ENCODE peak calls at places on chromosomes 1 and 21, in eight cellular contexts. G is stimulated activated CD8-positive, alpha-beta memory T cell treated with anti-CD3 and anti-CD28 coated beads, Interleukin-7, amount 100 ng/mL, for 48 hours; R is iris pigment epithelial cell; E is NCI-H510A; Y is activated T-cell treated with anti-CD3 and anti-CD28 coated beads, Interleukin-2, amount 50 U/mL, for 24 hours; V is CD4-positive, alpha-beta T cell; M is activated CD4-positive, alpha-beta T cell treated with anti-CD3 and anti-CD28 coated beads, Interleukin-2, amount 10 ng/mL, durations not matched to agents 7 days and 5 days; F is stimulated activated CD4-positive, alpha-beta T cell treated with anti-CD3 and anti-CD28 coated beads, Interleukin-2, amount 100 ng/mL, for 24 hours. B is an unnamed sample.

GRCh38 chr1:178960781-178961180 is 64.9 kb upstream of the FAM20B start:
- DNase-seq in G (no peak), R (no peak), E (no peak), Y (no peak), V (no peak), M (no peak), F (no peak), B (no peak)

GRCh38 chr21:37811711-37812110 is 104.5 kb downstream of the KCNJ6 start:
- DNase-seq in G (no peak), R (no peak), E (no peak), Y (no peak), V (no peak), M (no peak), F (no peak), B (no peak)

GRCh38 chr1:207805841-207806421 is 54.1 kb downstream of the CD46 start:
- DNase-seq in G (no peak), R (peak; percentile 99), E (no peak), Y (no peak), V (no peak), M (peak; percentile 2), F (no peak), B (no peak)

GRCh38 chr21:33642896-33643657 is 776 bp downstream of the ITSN1 start:
- DNase-seq in G (no peak), R (no peak), E (no peak), Y (peak; percentile 52), V (no peak), M (no peak), F (peak; percentile 21), B (peak; percentile 62)

GRCh38 chr1:23796466-23797271 is 3.9 kb downstream of the GALE start:
- DNase-seq in G (no peak), R (no peak), E (no peak), Y (no peak), V (no peak), M (no peak), F (no peak), B (no peak)

GRCh38 chr1:226132731-226133503 is 53.6 kb downstream of the ACBD3 start:
- DNase-seq in G (no peak), R (no peak), E (no peak), Y (no peak), V (no peak), M (no peak), F (no peak), B (no peak)

GRCh38 chr1:205692406-205692805 is 12.1 kb upstream of the SLC45A3 start:
- DNase-seq in G (no peak), R (no peak), E (no peak), Y (no peak), V (no peak), M (no peak), F (no peak), B (no peak)

GRCh38 chr1:207698822-207699483 is 52.9 kb upstream of the CD46 start:
- DNase-seq in G (peak; percentile 2), R (peak; percentile 69), E (peak; percentile 23), Y (peak; percentile 46), V (peak; percentile 7), M (peak; percentile 43), F (peak; percentile 20), B (peak; percentile 72)

GRCh38 chr1:217889401-217889800 is 258.3 kb downstream of the SPATA17 start:
- DNase-seq in G (no peak), R (peak; percentile 8), E (no peak), Y (no peak), V (no peak), M (no peak), F (no peak), B (peak; percentile 3)

GRCh38 chr1:1630191-1630964 is 1.6 kb upstream of the MMP23B start:
- DNase-seq in G (peak; percentile 86), R (peak; percentile 80), E (peak; percentile 91), Y (peak; percentile 92), V (peak; percentile 87), M (peak; percentile 94), F (peak; percentile 89), B (peak; percentile 98)

B was measured in RPMI8226.